ENCODE peak calls at places on chromosomes 7 and 10, in eight cellular contexts. D is lung, G is fibroblast of lung, A is BJ, O is endodermal cell, W is fibroblast of pulmonary artery, K is uterus, T is HL-60. P is an unnamed sample.

GRCh38 chr10:116080553-116080952 is 192.5 kb downstream of the GFRA1 start:
- DNase-seq in D (no peak), T (no peak), O (peak), A (no peak), W (no peak), G (peak), K (no peak), P (no peak)

GRCh38 chr10:70672993-70673928 is 955 bp downstream of the ADAMTS14 start:
- DNase-seq in O (no peak), W (peak), T (no peak), G (peak), D (no peak), K (peak), A (peak), P (peak)

GRCh38 chr10:49110684-49111319 is 4.5 kb downstream of the VSTM4 start:
- DNase-seq in A (no peak), O (peak), W (no peak), D (peak), G (no peak), T (no peak), K (no peak), P (no peak)

GRCh38 chr7:86667732-86668131 is 24.0 kb downstream of the GRM3 start:
- DNase-seq in K (no peak), T (no peak), G (no peak), O (peak), W (no peak), D (no peak), A (no peak), P (no peak)

GRCh38 chr7:132755538-132756481 is 179.5 kb upstream of the PLXNA4 start:
- DNase-seq in K (no peak), D (no peak), G (peak), O (no peak), T (no peak), W (no peak), A (no peak), P (peak)

GRCh38 chr7:29243777-29244655 is 49.4 kb downstream of the CHN2 start:
- DNase-seq in D (no peak), A (no peak), W (no peak), K (no peak), T (peak), O (peak), G (no peak), P (no peak)

GRCh38 chr7:1033546-1034145 is 10.7 kb upstream of the GPR146 start:
- DNase-seq in T (no peak), A (no peak), D (no peak), K (no peak), G (no peak), O (no peak), W (no peak), P (no peak)

GRCh38 chr7:4730971-4731370 is 44.5 kb upstream of the AP5Z1 start:
- DNase-seq in A (no peak), K (no peak), O (no peak), W (no peak), D (no peak), T (no peak), G (no peak), P (no peak)

GRCh38 chr10:34780818-34781380 is 34.2 kb downstream of the PARD3 start:
- DNase-seq in K (peak), O (peak), T (no peak), A (no peak), G (peak), W (peak), D (no peak), P (peak)

DNA sequence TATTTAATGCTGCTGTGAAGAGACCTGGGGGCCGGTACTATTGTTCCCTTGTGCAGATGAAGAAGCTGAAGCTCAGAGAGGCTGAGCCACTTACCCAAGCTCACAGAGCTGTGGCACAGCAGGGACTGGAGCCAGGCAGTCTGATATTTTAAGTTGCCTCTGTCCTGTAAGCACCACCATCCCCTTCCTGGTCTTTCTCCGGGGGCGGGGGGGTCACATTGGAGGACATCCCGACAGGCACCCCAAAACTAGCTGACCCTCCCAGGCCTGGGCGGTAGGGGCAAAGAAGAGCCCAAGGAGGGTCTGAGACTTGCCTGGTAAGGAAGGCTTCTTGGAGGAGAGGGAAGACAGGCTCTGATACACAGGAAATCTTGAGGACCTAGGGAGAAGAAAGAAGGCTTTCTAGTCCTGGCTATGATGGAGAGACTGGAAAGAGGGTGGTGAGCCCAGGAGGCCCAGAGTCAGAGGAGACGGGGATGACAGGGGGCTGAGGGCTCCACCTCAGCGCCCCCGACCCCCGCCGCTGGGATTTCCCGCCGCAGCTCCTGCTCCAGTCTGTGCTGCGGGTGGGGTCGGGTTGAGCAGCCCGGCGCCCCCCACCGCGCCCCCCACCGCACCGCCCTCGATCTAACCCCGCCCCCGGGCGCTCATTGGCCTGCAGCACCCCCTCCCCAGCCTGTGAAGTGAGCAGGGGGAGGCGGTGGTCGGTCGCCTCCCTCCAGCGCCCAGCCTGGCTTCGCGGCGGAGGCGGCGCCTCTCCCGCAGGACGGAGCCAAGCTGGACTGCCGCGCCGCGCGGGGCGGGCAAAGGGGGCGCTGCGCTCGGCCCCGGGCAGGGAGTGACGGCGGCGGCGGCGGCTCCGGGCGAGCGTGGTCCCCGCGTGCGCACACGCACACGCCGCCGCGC is at the start of gene ADCYAP1R1:
- DNase-seq in A (no peak), K (peak), W (no peak), G (no peak), O (peak), T (no peak), D (no peak), P (no peak)
- TF ChIP-seq CTCF in A (no peak), K (no peak), W (no peak), G (no peak), O (peak), T (no peak), D (no peak), P (no peak)

GRCh38 chr10:52756295-52756694 is 16.3 kb downstream of the MBL2 start:
- DNase-seq in T (no peak), W (no peak), G (no peak), A (no peak), K (no peak), O (no peak), D (no peak), P (no peak)
- H3K4me3 ChIP-seq in T (no peak), W (no peak), G (no peak), A (no peak), K (no peak), O (no peak), D (no peak), P (no peak)

GRCh38 chr7:115754226-115754625 is 276.3 kb downstream of the TFEC start:
- DNase-seq in A (no peak), G (no peak), T (no peak), K (no peak), O (no peak), D (no peak), W (no peak), P (no peak)

GRCh38 chr7:115747174-115747573 is 283.4 kb downstream of the TFEC start:
- DNase-seq in T (no peak), O (no peak), W (peak), D (no peak), K (no peak), A (no peak), G (no peak), P (peak)

GRCh38 chr7:115749924-115750323 is 280.6 kb downstream of the TFEC start:
- DNase-seq in D (peak), W (peak), T (no peak), G (peak), A (no peak), K (no peak), O (no peak), P (no peak)

GRCh38 chr7:115748123-115748738 is 282.3 kb downstream of the TFEC start:
- DNase-seq in G (no peak), O (no peak), T (no peak), W (peak), D (no peak), K (no peak), A (no peak), P (peak)
- TF ChIP-seq CTCF in G (peak), O (peak), T (no peak), W (peak), D (no peak), K (no peak), A (peak), P (peak)

DNA sequence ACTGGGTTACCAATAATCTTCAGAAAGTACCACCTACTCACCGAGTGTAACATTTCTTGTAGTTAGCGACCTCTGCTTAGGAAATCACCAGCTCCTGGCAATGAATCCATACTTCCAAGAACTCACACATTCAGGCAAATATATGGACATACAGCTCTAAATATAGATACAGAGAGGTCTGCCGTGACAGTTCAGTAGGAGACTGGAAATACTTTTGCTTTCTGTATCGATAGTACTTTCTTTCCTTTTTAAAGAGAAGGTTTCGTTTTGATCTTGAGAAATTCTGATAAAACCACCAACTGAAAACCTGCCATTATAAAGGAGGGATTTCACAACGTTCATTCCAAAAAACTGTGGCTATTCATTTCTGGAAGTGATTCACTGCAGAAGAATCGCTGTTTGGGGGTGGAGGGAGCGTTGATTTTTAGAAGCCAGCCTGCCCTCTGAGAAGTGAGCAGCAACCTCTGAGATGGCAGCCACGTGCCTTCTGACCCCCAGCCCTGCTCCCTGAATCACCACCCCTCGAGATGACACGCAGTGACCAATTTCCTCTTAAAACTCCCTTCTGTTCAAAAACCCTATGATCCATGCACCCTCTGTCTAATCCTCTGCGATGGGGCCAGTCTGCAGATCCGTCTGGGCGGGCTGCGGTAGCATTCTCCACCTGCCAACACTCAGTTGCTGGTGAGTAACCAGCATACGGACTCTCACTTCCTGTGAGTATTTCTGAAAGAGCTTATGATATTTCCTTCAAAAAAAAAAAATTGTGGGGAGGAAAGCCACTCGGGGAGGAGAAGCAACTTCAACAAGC is 179.1 kb upstream of the KLF14 start:
- DNase-seq in T (no peak), W (peak), G (peak), A (peak), K (peak), D (peak), O (no peak), P (peak)
- H3K4me3 ChIP-seq in T (peak), W (peak), G (peak), A (peak), K (peak), D (no peak), O (no peak), P (peak)